ENCODE peak calls at places on chromosomes 5 and 9, in four cellular contexts. One of them, this sample, is unnamed.

GRCh38 chr9:113523421-113524141 is 60.1 kb downstream of the RGS3 start:
- DNase-seq in NCI-H2081 treated with DMSO at 0.1 percent for 48 hours: no peak
- DNase-seq in activated naive CD8-positive, alpha-beta T cell treated with anti-CD3 and anti-CD28 coated beads, Interleukin-2, amount 50 U/mL, for 24 hours: peak
- DNase-seq in H4: no peak
- DNase-seq in this sample: peak

GRCh38 chr9:93117924-93118862 is 15.9 kb downstream of the NINJ1 start:
- DNase-seq in NCI-H2081 treated with DMSO at 0.1 percent for 48 hours: no peak
- DNase-seq in activated naive CD8-positive, alpha-beta T cell treated with anti-CD3 and anti-CD28 coated beads, Interleukin-2, amount 50 U/mL, for 24 hours: no peak
- DNase-seq in H4: no peak
- DNase-seq in this sample: no peak

GRCh38 chr5:149172261-149172660 is 31.0 kb downstream of the ABLIM3 start:
- DNase-seq in NCI-H2081 treated with DMSO at 0.1 percent for 48 hours: no peak
- DNase-seq in activated naive CD8-positive, alpha-beta T cell treated with anti-CD3 and anti-CD28 coated beads, Interleukin-2, amount 50 U/mL, for 24 hours: peak
- DNase-seq in H4: no peak
- DNase-seq in this sample: peak

GRCh38 chr5:7392401-7393024 is 3.4 kb upstream of the ADCY2 start:
- DNase-seq in NCI-H2081 treated with DMSO at 0.1 percent for 48 hours: peak
- DNase-seq in activated naive CD8-positive, alpha-beta T cell treated with anti-CD3 and anti-CD28 coated beads, Interleukin-2, amount 50 U/mL, for 24 hours: no peak
- DNase-seq in H4: peak
- DNase-seq in this sample: no peak

GRCh38 chr9:131734165-131734610 is 5.7 kb downstream of the RAPGEF1 start:
- DNase-seq in NCI-H2081 treated with DMSO at 0.1 percent for 48 hours: no peak
- DNase-seq in activated naive CD8-positive, alpha-beta T cell treated with anti-CD3 and anti-CD28 coated beads, Interleukin-2, amount 50 U/mL, for 24 hours: peak
- DNase-seq in H4: peak
- DNase-seq in this sample: peak

GRCh38 chr9:91089405-91090131 is 272.1 kb downstream of the AUH start:
- DNase-seq in NCI-H2081 treated with DMSO at 0.1 percent for 48 hours: no peak
- DNase-seq in activated naive CD8-positive, alpha-beta T cell treated with anti-CD3 and anti-CD28 coated beads, Interleukin-2, amount 50 U/mL, for 24 hours: no peak
- DNase-seq in H4: peak
- DNase-seq in this sample: no peak

GRCh38 chr5:146877178-146877681 is 1.3 kb downstream of the PPP2R2B start:
- DNase-seq in NCI-H2081 treated with DMSO at 0.1 percent for 48 hours: no peak
- DNase-seq in activated naive CD8-positive, alpha-beta T cell treated with anti-CD3 and anti-CD28 coated beads, Interleukin-2, amount 50 U/mL, for 24 hours: peak
- DNase-seq in H4: no peak
- DNase-seq in this sample: no peak

GRCh38 chr9:114662081-114662989 is 4.7 kb upstream of the TEX53 start:
- DNase-seq in NCI-H2081 treated with DMSO at 0.1 percent for 48 hours: no peak
- DNase-seq in activated naive CD8-positive, alpha-beta T cell treated with anti-CD3 and anti-CD28 coated beads, Interleukin-2, amount 50 U/mL, for 24 hours: peak
- DNase-seq in H4: peak
- DNase-seq in this sample: peak

This sample was measured in stimulated activated naive B cell treated with anti-CD40 and anti-IgM and Interleukin-4, amounts not matched to agents 10 μg/mL and 1 μg/mL and 100 μg/mL, for 72 hours.